ENCODE peak calls at places on chromosome 13, in six cellular contexts. One of them, this sample, is unnamed.

GRCh38 chr13:76519685-76520084 is 366.5 kb downstream of the KCTD12 start:
- DNase-seq in uterus: no peak
- DNase-seq in GM03348: no peak
- DNase-seq in heart right ventricle: no peak
- DNase-seq in CD8-positive, alpha-beta memory T cell: no peak
- DNase-seq in NAMALWA: no peak
- DNase-seq in this sample: no peak

GRCh38 chr13:32448224-32448623 is 20.3 kb upstream of the N4BP2L1 start:
- DNase-seq in uterus: no peak
- DNase-seq in GM03348: no peak
- DNase-seq in heart right ventricle: no peak
- DNase-seq in CD8-positive, alpha-beta memory T cell: no peak
- DNase-seq in NAMALWA: no peak
- DNase-seq in this sample: no peak

GRCh38 chr13:54637377-54637776 is 1608.8 kb downstream of the OLFM4 start:
- DNase-seq in uterus: no peak
- DNase-seq in GM03348: no peak
- DNase-seq in heart right ventricle: no peak
- DNase-seq in CD8-positive, alpha-beta memory T cell: no peak
- DNase-seq in NAMALWA: no peak
- DNase-seq in this sample: no peak

GRCh38 chr13:46896346-46897138 is at the start of gene HTR2A:
- DNase-seq in uterus: peak
- DNase-seq in GM03348: peak
- DNase-seq in heart right ventricle: peak
- DNase-seq in CD8-positive, alpha-beta memory T cell: no peak
- DNase-seq in NAMALWA: no peak
- DNase-seq in this sample: peak

GRCh38 chr13:75550159-75550567 is 572 bp downstream of the UCHL3 start:
- DNase-seq in uterus: peak
- DNase-seq in GM03348: peak
- DNase-seq in heart right ventricle: peak
- DNase-seq in CD8-positive, alpha-beta memory T cell: no peak
- DNase-seq in NAMALWA: peak
- DNase-seq in this sample: peak

GRCh38 chr13:91101436-91101835 is 246.1 kb upstream of the MIR17HG start:
- DNase-seq in uterus: no peak
- DNase-seq in GM03348: no peak
- DNase-seq in heart right ventricle: no peak
- DNase-seq in CD8-positive, alpha-beta memory T cell: no peak
- DNase-seq in NAMALWA: no peak
- DNase-seq in this sample: no peak

GRCh38 chr13:21641629-21642028 is 29.2 kb upstream of the FGF9 start:
- DNase-seq in uterus: no peak
- DNase-seq in GM03348: no peak
- DNase-seq in heart right ventricle: no peak
- DNase-seq in CD8-positive, alpha-beta memory T cell: no peak
- DNase-seq in NAMALWA: no peak
- DNase-seq in this sample: no peak

GRCh38 chr13:30569901-30570576 is 47.7 kb upstream of the USPL1 start:
- DNase-seq in uterus: peak
- DNase-seq in GM03348: peak
- DNase-seq in heart right ventricle: peak
- DNase-seq in CD8-positive, alpha-beta memory T cell: no peak
- DNase-seq in NAMALWA: no peak
- DNase-seq in this sample: peak

GRCh38 chr13:39561971-39562370 is 41.0 kb downstream of the LHFPL6 start:
- DNase-seq in uterus: no peak
- DNase-seq in GM03348: no peak
- DNase-seq in heart right ventricle: no peak
- DNase-seq in CD8-positive, alpha-beta memory T cell: no peak
- DNase-seq in NAMALWA: no peak
- DNase-seq in this sample: no peak

GRCh38 chr13:112509190-112509589 is 78.8 kb downstream of the TUBGCP3 start:
- DNase-seq in uterus: no peak
- DNase-seq in GM03348: no peak
- DNase-seq in heart right ventricle: no peak
- DNase-seq in CD8-positive, alpha-beta memory T cell: no peak
- DNase-seq in NAMALWA: no peak
- DNase-seq in this sample: no peak

GRCh38 chr13:109790951-109791605 is 4.7 kb upstream of the IRS2 start:
- DNase-seq in uterus: no peak
- DNase-seq in GM03348: no peak
- DNase-seq in heart right ventricle: peak
- DNase-seq in CD8-positive, alpha-beta memory T cell: no peak
- DNase-seq in NAMALWA: peak
- DNase-seq in this sample: peak

GRCh38 chr13:32098275-32098674 is 66.7 kb downstream of the FRY start:
- DNase-seq in uterus: no peak
- DNase-seq in GM03348: no peak
- DNase-seq in heart right ventricle: no peak
- DNase-seq in CD8-positive, alpha-beta memory T cell: no peak
- DNase-seq in NAMALWA: no peak
- DNase-seq in this sample: peak

GRCh38 chr13:108897955-108898354 is 268.5 kb downstream of the MYO16 start:
- DNase-seq in uterus: no peak
- DNase-seq in GM03348: peak
- DNase-seq in heart right ventricle: no peak
- DNase-seq in CD8-positive, alpha-beta memory T cell: no peak
- DNase-seq in NAMALWA: no peak
- DNase-seq in this sample: peak

GRCh38 chr13:66778461-66778860 is 451.7 kb downstream of the PCDH9 start:
- DNase-seq in uterus: no peak
- DNase-seq in GM03348: no peak
- DNase-seq in heart right ventricle: no peak
- DNase-seq in CD8-positive, alpha-beta memory T cell: no peak
- DNase-seq in NAMALWA: no peak
- DNase-seq in this sample: no peak

GRCh38 chr13:92573467-92574057 is 653.0 kb upstream of the GPC6 start:
- DNase-seq in uterus: no peak
- DNase-seq in GM03348: peak
- DNase-seq in heart right ventricle: no peak
- DNase-seq in CD8-positive, alpha-beta memory T cell: no peak
- DNase-seq in NAMALWA: peak
- DNase-seq in this sample: peak

GRCh38 chr13:69374036-69374435 is 733.6 kb upstream of the ATXN8OS start:
- DNase-seq in uterus: no peak
- DNase-seq in GM03348: no peak
- DNase-seq in heart right ventricle: no peak
- DNase-seq in CD8-positive, alpha-beta memory T cell: no peak
- DNase-seq in NAMALWA: no peak
- DNase-seq in this sample: no peak

GRCh38 chr13:40619479-40619814 is 47.0 kb downstream of the FOXO1 start:
- DNase-seq in uterus: no peak
- DNase-seq in GM03348: no peak
- DNase-seq in heart right ventricle: no peak
- DNase-seq in CD8-positive, alpha-beta memory T cell: no peak
- DNase-seq in NAMALWA: no peak
- DNase-seq in this sample: no peak

GRCh38 chr13:73040968-73041580 is 17.7 kb upstream of the KLF5 start:
- DNase-seq in uterus: no peak
- DNase-seq in GM03348: no peak
- DNase-seq in heart right ventricle: no peak
- DNase-seq in CD8-positive, alpha-beta memory T cell: no peak
- DNase-seq in NAMALWA: no peak
- DNase-seq in this sample: no peak

GRCh38 chr13:110546389-110546788 is 15.1 kb downstream of the RAB20 start:
- DNase-seq in uterus: no peak
- DNase-seq in GM03348: no peak
- DNase-seq in heart right ventricle: no peak
- DNase-seq in CD8-positive, alpha-beta memory T cell: no peak
- DNase-seq in NAMALWA: no peak
- DNase-seq in this sample: no peak

GRCh38 chr13:40064154-40064713 is 408.8 kb downstream of the COG6 start:
- DNase-seq in uterus: no peak
- DNase-seq in GM03348: peak
- DNase-seq in heart right ventricle: no peak
- DNase-seq in CD8-positive, alpha-beta memory T cell: no peak
- DNase-seq in NAMALWA: no peak
- DNase-seq in this sample: peak

GRCh38 chr13:31945202-31945978 is 86.2 kb upstream of the FRY start:
- DNase-seq in uterus: peak
- DNase-seq in GM03348: peak
- DNase-seq in heart right ventricle: peak
- DNase-seq in CD8-positive, alpha-beta memory T cell: no peak
- DNase-seq in NAMALWA: no peak
- DNase-seq in this sample: peak

GRCh38 chr13:93476175-93476574 is 249.6 kb downstream of the GPC6 start:
- DNase-seq in uterus: no peak
- DNase-seq in GM03348: peak
- DNase-seq in heart right ventricle: no peak
- DNase-seq in CD8-positive, alpha-beta memory T cell: no peak
- DNase-seq in NAMALWA: no peak
- DNase-seq in this sample: peak

GRCh38 chr13:99196466-99197256 is 4.0 kb upstream of the UBAC2 start:
- DNase-seq in uterus: no peak
- DNase-seq in GM03348: no peak
- DNase-seq in heart right ventricle: no peak
- DNase-seq in CD8-positive, alpha-beta memory T cell: no peak
- DNase-seq in NAMALWA: peak
- DNase-seq in this sample: no peak

GRCh38 chr13:37899753-37900152 is 30.2 kb upstream of the TRPC4 start:
- DNase-seq in uterus: no peak
- DNase-seq in GM03348: no peak
- DNase-seq in heart right ventricle: no peak
- DNase-seq in CD8-positive, alpha-beta memory T cell: no peak
- DNase-seq in NAMALWA: no peak
- DNase-seq in this sample: no peak

GRCh38 chr13:21683034-21683733 is 12.3 kb downstream of the FGF9 start:
- DNase-seq in uterus: no peak
- DNase-seq in GM03348: peak
- DNase-seq in heart right ventricle: no peak
- DNase-seq in CD8-positive, alpha-beta memory T cell: no peak
- DNase-seq in NAMALWA: no peak
- DNase-seq in this sample: peak

GRCh38 chr13:43464578-43465264 is 322.1 kb downstream of the ENOX1 start:
- DNase-seq in uterus: no peak
- DNase-seq in GM03348: no peak
- DNase-seq in heart right ventricle: no peak
- DNase-seq in CD8-positive, alpha-beta memory T cell: no peak
- DNase-seq in NAMALWA: no peak
- DNase-seq in this sample: no peak

GRCh38 chr13:36885901-36886300 is 34.1 kb downstream of the SMAD9 start:
- DNase-seq in uterus: no peak
- DNase-seq in GM03348: no peak
- DNase-seq in heart right ventricle: no peak
- DNase-seq in CD8-positive, alpha-beta memory T cell: no peak
- DNase-seq in NAMALWA: no peak
- DNase-seq in this sample: no peak

GRCh38 chr13:75687145-75687763 is 51.1 kb downstream of the LMO7 start:
- DNase-seq in uterus: no peak
- DNase-seq in GM03348: peak
- DNase-seq in heart right ventricle: no peak
- DNase-seq in CD8-positive, alpha-beta memory T cell: no peak
- DNase-seq in NAMALWA: peak
- DNase-seq in this sample: peak

GRCh38 chr13:73303858-73304257 is 245.1 kb downstream of the KLF5 start:
- DNase-seq in uterus: no peak
- DNase-seq in GM03348: peak
- DNase-seq in heart right ventricle: no peak
- DNase-seq in CD8-positive, alpha-beta memory T cell: no peak
- DNase-seq in NAMALWA: no peak
- DNase-seq in this sample: peak

GRCh38 chr13:90276208-90276607 is 1071.3 kb upstream of the MIR17HG start:
- DNase-seq in uterus: no peak
- DNase-seq in GM03348: no peak
- DNase-seq in heart right ventricle: no peak
- DNase-seq in CD8-positive, alpha-beta memory T cell: no peak
- DNase-seq in NAMALWA: no peak
- DNase-seq in this sample: no peak

GRCh38 chr13:23319915-23320224 is 113.6 kb downstream of the SACS start:
- DNase-seq in uterus: no peak
- DNase-seq in GM03348: no peak
- DNase-seq in heart right ventricle: no peak
- DNase-seq in CD8-positive, alpha-beta memory T cell: no peak
- DNase-seq in NAMALWA: no peak
- DNase-seq in this sample: no peak

GRCh38 chr13:112679381-112679780 is 10.5 kb upstream of the ATP11A start:
- DNase-seq in uterus: peak
- DNase-seq in GM03348: no peak
- DNase-seq in heart right ventricle: no peak
- DNase-seq in CD8-positive, alpha-beta memory T cell: no peak
- DNase-seq in NAMALWA: no peak
- DNase-seq in this sample: no peak

GRCh38 chr13:30196025-30196424 is 111.3 kb downstream of the KATNAL1 start:
- DNase-seq in uterus: no peak
- DNase-seq in GM03348: no peak
- DNase-seq in heart right ventricle: no peak
- DNase-seq in CD8-positive, alpha-beta memory T cell: no peak
- DNase-seq in NAMALWA: no peak
- DNase-seq in this sample: no peak

GRCh38 chr13:51729853-51730553 is 74.0 kb downstream of the DHRS12 start:
- DNase-seq in uterus: peak
- DNase-seq in GM03348: peak
- DNase-seq in heart right ventricle: no peak
- DNase-seq in CD8-positive, alpha-beta memory T cell: no peak
- DNase-seq in NAMALWA: no peak
- DNase-seq in this sample: peak

GRCh38 chr13:39038569-39038898 is 278 bp downstream of the NHLRC3 start:
- DNase-seq in uterus: no peak
- DNase-seq in GM03348: peak
- DNase-seq in heart right ventricle: no peak
- DNase-seq in CD8-positive, alpha-beta memory T cell: peak
- DNase-seq in NAMALWA: no peak
- DNase-seq in this sample: peak